ENCODE peak calls at places on chromosomes 12 and 14, in seven cellular contexts. P, Q, H, V, M, I and S are unnamed samples.
A peak's percentile ranks its signal among the peaks of the same experiment; 100 is the strongest.

GRCh38 chr12:9793774-9794395 is 33.2 kb upstream of the CD69 start:
- DNase-seq in P (no peak), Q (no peak), H (no peak), V (no peak), M (no peak), I (peak; percentile 50), S (no peak)

GRCh38 chr14:78319826-78320635 is 149.9 kb downstream of the NRXN3 start:
- DNase-seq in P (no peak), Q (no peak), H (no peak), V (no peak), M (no peak), I (no peak), S (peak; percentile 52)

GRCh38 chr12:19234171-19234704 is 104.7 kb downstream of the PLEKHA5 start:
- DNase-seq in P (no peak), Q (no peak), H (no peak), V (no peak), M (no peak), I (no peak), S (peak; percentile 57)

GRCh38 chr14:99720941-99721791 is 37.1 kb downstream of the CYP46A1 start:
- DNase-seq in P (no peak), Q (no peak), H (no peak), V (no peak), M (peak; percentile 11), I (no peak), S (peak; percentile 53)

GRCh38 chr14:26597136-26598080 is at the start of gene NOVA1:
- DNase-seq in P (peak; percentile 16), Q (no peak), H (peak; percentile 21), V (no peak), M (no peak), I (no peak), S (peak; percentile 74)

GRCh38 chr12:65879878-65880277 is 55.6 kb downstream of the HMGA2 start:
- DNase-seq in P (no peak), Q (no peak), H (no peak), V (peak; percentile 90), M (no peak), I (no peak), S (no peak)

GRCh38 chr14:61472025-61472672 is 150.8 kb downstream of the PRKCH start:
- DNase-seq in P (peak; percentile 57), Q (no peak), H (peak; percentile 56), V (peak; percentile 98), M (no peak), I (peak; percentile 47), S (peak; percentile 14)

GRCh38 chr12:98594050-98594853 is 766 bp downstream of the SLC25A3 start:
- DNase-seq in P (no peak), Q (peak; percentile 22), H (peak; percentile 41), V (no peak), M (peak; percentile 73), I (peak; percentile 35), S (peak; percentile 45)

GRCh38 chr12:27253347-27253746 is 9.3 kb downstream of the STK38L start:
- DNase-seq in P (no peak), Q (no peak), H (no peak), V (no peak), M (no peak), I (no peak), S (no peak)

GRCh38 chr12:80359703-80360102 is 84.3 kb upstream of the PTPRQ start:
- DNase-seq in P (no peak), Q (no peak), H (no peak), V (no peak), M (no peak), I (no peak), S (no peak)

GRCh38 chr12:3380200-3381020 is 110.6 kb upstream of the PRMT8 start:
- DNase-seq in P (no peak), Q (no peak), H (no peak), V (no peak), M (peak; percentile 60), I (no peak), S (no peak)

GRCh38 chr14:48725001-48725734 is 861.0 kb downstream of the RPS29 start:
- DNase-seq in P (no peak), Q (no peak), H (no peak), V (no peak), M (no peak), I (no peak), S (no peak)

GRCh38 chr12:72267974-72268373 is 4.2 kb upstream of the TRHDE start:
- DNase-seq in P (no peak), Q (no peak), H (no peak), V (no peak), M (no peak), I (no peak), S (no peak)

GRCh38 chr14:64387232-64387737 is 868 bp upstream of the MTHFD1 start:
- DNase-seq in P (no peak), Q (peak; percentile 1), H (no peak), V (no peak), M (no peak), I (peak; percentile 43), S (no peak)

GRCh38 chr14:29919845-29920244 is 7.8 kb downstream of the PRKD1 start:
- DNase-seq in P (no peak), Q (no peak), H (no peak), V (no peak), M (no peak), I (no peak), S (no peak)

GRCh38 chr14:34628681-34629135 is 1.2 kb downstream of the SNX6 start:
- DNase-seq in P (peak; percentile 37), Q (no peak), H (peak; percentile 23), V (no peak), M (no peak), I (peak; percentile 33), S (peak; percentile 20)

GRCh38 chr12:108731105-108731865 is at the start of gene CORO1C:
- DNase-seq in P (peak; percentile 92), Q (peak; percentile 92), H (peak; percentile 98), V (peak; percentile 71), M (peak; percentile 97), I (peak; percentile 98), S (peak; percentile 100)

GRCh38 chr12:102427542-102427923 is 52.8 kb downstream of the IGF1 start:
- DNase-seq in P (no peak), Q (no peak), H (peak; percentile 57), V (no peak), M (no peak), I (no peak), S (no peak)

GRCh38 chr12:16607895-16608294 is 1.9 kb upstream of the LMO3 start:
- DNase-seq in P (no peak), Q (no peak), H (no peak), V (no peak), M (no peak), I (no peak), S (no peak)

GRCh38 chr14:104262515-104263514 is 124.4 kb downstream of the KIF26A start:
- DNase-seq in P (no peak), Q (no peak), H (no peak), V (no peak), M (peak; percentile 36), I (no peak), S (no peak)

GRCh38 chr14:100538566-100539318 is 48.5 kb downstream of the BEGAIN start:
- DNase-seq in P (no peak), Q (no peak), H (peak; percentile 10), V (no peak), M (no peak), I (no peak), S (peak; percentile 40)

GRCh38 chr14:76891436-76891835 is 65.2 kb downstream of the LRRC74A start:
- DNase-seq in P (no peak), Q (no peak), H (no peak), V (no peak), M (no peak), I (no peak), S (no peak)

GRCh38 chr12:28180791-28181190 is 9.5 kb upstream of the CCDC91 start:
- DNase-seq in P (no peak), Q (no peak), H (no peak), V (no peak), M (no peak), I (no peak), S (no peak)

GRCh38 chr14:69615471-69616407 is 4.3 kb downstream of the SUSD6 start:
- DNase-seq in P (peak; percentile 35), Q (no peak), H (no peak), V (peak; percentile 57), M (peak; percentile 77), I (peak; percentile 64), S (no peak)

GRCh38 chr14:63551338-63551737 is 8.2 kb upstream of the PPP2R5E start:
- DNase-seq in P (no peak), Q (no peak), H (no peak), V (no peak), M (no peak), I (no peak), S (no peak)

GRCh38 chr14:36934304-36934703 is 238.1 kb downstream of the SLC25A21 start:
- DNase-seq in P (no peak), Q (no peak), H (no peak), V (no peak), M (no peak), I (no peak), S (no peak)

GRCh38 chr12:132003846-132004245 is 54.1 kb downstream of the EP400 start:
- DNase-seq in P (no peak), Q (no peak), H (no peak), V (peak; percentile 77), M (no peak), I (no peak), S (no peak)

GRCh38 chr14:69845050-69845581 is 34.1 kb upstream of the SMOC1 start:
- DNase-seq in P (no peak), Q (no peak), H (no peak), V (no peak), M (no peak), I (no peak), S (no peak)

GRCh38 chr12:113174461-113175384 is 10.6 kb downstream of the DDX54 start:
- DNase-seq in P (peak; percentile 68), Q (peak; percentile 45), H (peak; percentile 73), V (no peak), M (peak; percentile 64), I (peak; percentile 77), S (peak; percentile 97)

GRCh38 chr14:20116748-20117147 is 6.2 kb downstream of the OR4K17 start:
- DNase-seq in P (no peak), Q (no peak), H (no peak), V (no peak), M (no peak), I (no peak), S (no peak)

GRCh38 chr12:18923721-18924120 is 185.8 kb downstream of the CAPZA3 start:
- DNase-seq in P (no peak), Q (no peak), H (no peak), V (no peak), M (no peak), I (no peak), S (no peak)

GRCh38 chr14:95291859-95292542 is 27.7 kb downstream of the CLMN start:
- DNase-seq in P (no peak), Q (no peak), H (peak; percentile 82), V (no peak), M (peak; percentile 78), I (no peak), S (no peak)